ENCODE peak calls at places on chromosomes 16 and 17, in eight cellular contexts. B is tibial nerve, M is vagina, F is stomach, O is astrocyte of the spinal cord, P is breast epithelium, U is cardiac muscle cell, X is HFFc6. T is an unnamed sample.

GRCh38 chr16:72987480-72987901 is 60.4 kb downstream of the ZFHX3 start:
- DNase-seq in B (no peak), M (no peak), F (no peak), O (no peak), P (peak), U (no peak), X (no peak), T (no peak)

GRCh38 chr16:67782567-67783352 is 23.6 kb downstream of the RANBP10 start:
- DNase-seq in B (no peak), M (no peak), F (no peak), O (no peak), P (no peak), U (peak), X (no peak), T (no peak)

GRCh38 chr17:62800580-62800979 is 7.5 kb downstream of the MARCHF10 start:
- DNase-seq in B (no peak), M (no peak), F (peak), O (peak), P (no peak), U (no peak), X (peak), T (no peak)

GRCh38 chr16:1057252-1057932 is 15.2 kb upstream of the SSTR5 start:
- DNase-seq in B (no peak), M (no peak), F (peak), O (no peak), P (no peak), U (peak), X (no peak), T (peak)

GRCh38 chr17:52235416-52235960 is 77.0 kb upstream of the CA10 start:
- DNase-seq in B (no peak), M (no peak), F (no peak), O (no peak), P (no peak), U (no peak), X (no peak), T (no peak)

GRCh38 chr16:56547120-56547948 is 17.5 kb upstream of the MT4 start:
- DNase-seq in B (no peak), M (no peak), F (no peak), O (peak), P (no peak), U (peak), X (peak), T (no peak)

GRCh38 chr16:86398201-86398600 is 112.1 kb upstream of the FOXF1 start:
- DNase-seq in B (no peak), M (no peak), F (no peak), O (no peak), P (no peak), U (no peak), X (no peak), T (no peak)

GRCh38 chr16:88824256-88825077 is 12.7 kb upstream of the APRT start:
- DNase-seq in B (no peak), M (no peak), F (no peak), O (no peak), P (no peak), U (peak), X (no peak), T (no peak)

GRCh38 chr17:48472485-48473281 is 42.7 kb upstream of the SKAP1 start:
- DNase-seq in B (no peak), M (no peak), F (no peak), O (peak), P (no peak), U (peak), X (peak), T (no peak)

GRCh38 chr17:74305865-74306654 is 20.0 kb upstream of the KIF19 start:
- DNase-seq in B (no peak), M (no peak), F (no peak), O (no peak), P (no peak), U (no peak), X (no peak), T (no peak)

GRCh38 chr16:23729503-23730424 is 16.7 kb upstream of the ERN2 start:
- DNase-seq in B (no peak), M (no peak), F (peak), O (peak), P (no peak), U (no peak), X (no peak), T (no peak)

GRCh38 chr17:72496461-72496860 is 375.6 kb downstream of the SOX9 start:
- DNase-seq in B (no peak), M (no peak), F (no peak), O (peak), P (no peak), U (no peak), X (no peak), T (no peak)

GRCh38 chr17:32483451-32484019 is 3.3 kb upstream of the CDK5R1 start:
- DNase-seq in B (peak), M (no peak), F (peak), O (peak), P (no peak), U (peak), X (peak), T (peak)

GRCh38 chr17:63700528-63701441 is 860 bp upstream of the LIMD2 start:
- DNase-seq in B (no peak), M (no peak), F (peak), O (peak), P (no peak), U (peak), X (no peak), T (no peak)

GRCh38 chr16:81366316-81366932 is 51.7 kb downstream of the GAN start:
- DNase-seq in B (no peak), M (no peak), F (no peak), O (peak), P (no peak), U (peak), X (peak), T (no peak)

DNA sequence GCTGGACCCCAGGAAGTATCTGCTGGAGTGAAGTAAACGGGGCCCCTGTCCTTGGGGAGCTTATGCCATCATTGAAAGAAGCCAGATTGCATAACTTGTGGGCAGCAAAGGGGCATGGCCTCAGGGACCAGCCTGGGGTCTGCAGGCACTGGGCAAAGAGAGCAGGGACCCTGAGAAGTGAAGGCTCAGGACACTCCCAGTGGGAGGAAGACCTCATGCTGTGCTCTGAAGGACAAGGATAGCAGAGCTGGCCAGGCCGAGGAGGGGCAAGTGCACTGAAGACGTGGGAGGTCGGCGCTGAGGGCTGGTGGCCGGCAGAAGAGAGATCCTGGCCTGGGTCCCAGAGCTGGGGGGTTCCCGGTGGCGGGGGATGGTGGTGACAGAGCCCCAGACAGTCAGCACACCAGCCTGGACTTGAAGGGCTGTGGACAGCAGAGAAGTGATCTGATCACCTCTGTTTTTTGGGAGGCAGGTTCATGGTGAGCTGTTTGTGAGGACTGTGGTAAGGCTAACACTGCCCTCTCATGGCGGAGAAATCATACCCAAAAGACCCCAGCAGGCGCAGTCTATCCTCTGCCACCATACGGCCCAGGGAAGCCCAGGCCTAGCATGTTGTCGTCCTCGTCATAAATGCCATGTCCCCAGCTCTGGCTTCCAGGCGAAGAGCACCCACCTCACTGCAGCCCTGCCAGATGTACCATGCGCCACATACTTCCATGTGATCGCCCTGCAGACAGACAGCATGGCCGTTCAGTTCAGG is 7.1 kb upstream of the CNP start:
- DNase-seq in B (no peak), M (no peak), F (no peak), O (peak), P (no peak), U (peak), X (peak), T (peak)
- TF ChIP-seq CTCF in B (peak), M (no peak), F (no peak), O (peak), P (peak), U (peak), X (peak), T (peak)

GRCh38 chr17:16945513-16946201 is 26.3 kb downstream of the TNFRSF13B start:
- DNase-seq in B (no peak), M (no peak), F (peak), O (no peak), P (no peak), U (peak), X (no peak), T (no peak)
- TF ChIP-seq CTCF in B (no peak), M (no peak), F (no peak), O (peak), P (no peak), U (no peak), X (no peak), T (no peak)

GRCh38 chr16:82631701-82632685 is 5.2 kb downstream of the CDH13 start:
- DNase-seq in B (no peak), M (no peak), F (no peak), O (no peak), P (no peak), U (no peak), X (no peak), T (no peak)
- TF ChIP-seq CTCF in B (no peak), M (no peak), F (no peak), O (peak), P (no peak), U (peak), X (peak), T (no peak)

GRCh38 chr17:3335876-3336275 is 37.7 kb upstream of the OR3A1 start:
- DNase-seq in B (no peak), M (no peak), F (no peak), O (no peak), P (no peak), U (no peak), X (no peak), T (no peak)
- TF ChIP-seq CTCF in B (no peak), M (no peak), F (no peak), O (no peak), P (no peak), U (no peak), X (peak), T (no peak)

DNA sequence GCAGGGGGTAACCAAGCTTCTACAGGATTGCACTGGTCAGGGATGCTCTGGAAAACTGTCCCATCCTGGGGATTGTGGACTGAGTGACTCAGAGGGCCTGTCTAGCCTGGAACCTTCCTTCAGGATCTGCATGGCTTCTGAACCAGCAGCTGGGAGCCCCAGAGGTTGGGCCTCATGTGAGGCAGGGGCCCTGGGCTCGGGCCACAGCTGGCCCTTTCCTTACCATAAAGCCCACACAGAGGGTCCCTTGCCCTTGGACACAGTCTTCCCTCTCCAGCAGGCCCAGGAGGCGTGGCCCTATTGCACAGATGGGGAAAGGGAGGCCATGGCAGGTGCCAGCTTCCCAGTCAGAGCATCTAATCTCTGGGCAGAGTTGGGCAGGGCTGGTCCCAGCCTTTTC is 30.5 kb downstream of the ADCY7 start:
- DNase-seq in B (no peak), M (no peak), F (no peak), O (no peak), P (no peak), U (no peak), X (no peak), T (no peak)
- TF ChIP-seq CTCF in B (no peak), M (no peak), F (no peak), O (no peak), P (no peak), U (no peak), X (no peak), T (no peak)

GRCh38 chr17:78351449-78352006 is 8.3 kb downstream of the SOCS3 start:
- DNase-seq in B (peak), M (no peak), F (peak), O (peak), P (peak), U (peak), X (peak), T (no peak)

GRCh38 chr17:78347453-78347852 is 12.4 kb downstream of the SOCS3 start:
- DNase-seq in B (no peak), M (no peak), F (no peak), O (no peak), P (no peak), U (no peak), X (no peak), T (no peak)

GRCh38 chr17:78346605-78347250 is 13.1 kb downstream of the SOCS3 start:
- DNase-seq in B (no peak), M (no peak), F (no peak), O (no peak), P (no peak), U (no peak), X (peak), T (no peak)

GRCh38 chr17:78348055-78348745 is 11.7 kb downstream of the SOCS3 start:
- DNase-seq in B (no peak), M (no peak), F (no peak), O (no peak), P (no peak), U (no peak), X (no peak), T (no peak)

GRCh38 chr17:78349831-78350631 is 9.8 kb downstream of the SOCS3 start:
- DNase-seq in B (no peak), M (no peak), F (no peak), O (no peak), P (no peak), U (no peak), X (no peak), T (no peak)
- TF ChIP-seq CTCF in B (no peak), M (no peak), F (no peak), O (no peak), P (no peak), U (no peak), X (peak), T (no peak)

GRCh38 chr16:89827383-89828198 is 684 bp upstream of the SPIRE2 start:
- DNase-seq in B (no peak), M (no peak), F (peak), O (peak), P (peak), U (peak), X (peak), T (no peak)

GRCh38 chr16:89828870-89829629 is 775 bp downstream of the SPIRE2 start:
- DNase-seq in B (no peak), M (no peak), F (no peak), O (no peak), P (no peak), U (no peak), X (no peak), T (no peak)

GRCh38 chr16:89829630-89830437 is 1.6 kb downstream of the SPIRE2 start:
- DNase-seq in B (no peak), M (no peak), F (no peak), O (no peak), P (no peak), U (no peak), X (no peak), T (no peak)

GRCh38 chr16:89828199-89828869 is at the start of gene SPIRE2:
- DNase-seq in B (no peak), M (no peak), F (peak), O (peak), P (peak), U (peak), X (peak), T (no peak)

DNA sequence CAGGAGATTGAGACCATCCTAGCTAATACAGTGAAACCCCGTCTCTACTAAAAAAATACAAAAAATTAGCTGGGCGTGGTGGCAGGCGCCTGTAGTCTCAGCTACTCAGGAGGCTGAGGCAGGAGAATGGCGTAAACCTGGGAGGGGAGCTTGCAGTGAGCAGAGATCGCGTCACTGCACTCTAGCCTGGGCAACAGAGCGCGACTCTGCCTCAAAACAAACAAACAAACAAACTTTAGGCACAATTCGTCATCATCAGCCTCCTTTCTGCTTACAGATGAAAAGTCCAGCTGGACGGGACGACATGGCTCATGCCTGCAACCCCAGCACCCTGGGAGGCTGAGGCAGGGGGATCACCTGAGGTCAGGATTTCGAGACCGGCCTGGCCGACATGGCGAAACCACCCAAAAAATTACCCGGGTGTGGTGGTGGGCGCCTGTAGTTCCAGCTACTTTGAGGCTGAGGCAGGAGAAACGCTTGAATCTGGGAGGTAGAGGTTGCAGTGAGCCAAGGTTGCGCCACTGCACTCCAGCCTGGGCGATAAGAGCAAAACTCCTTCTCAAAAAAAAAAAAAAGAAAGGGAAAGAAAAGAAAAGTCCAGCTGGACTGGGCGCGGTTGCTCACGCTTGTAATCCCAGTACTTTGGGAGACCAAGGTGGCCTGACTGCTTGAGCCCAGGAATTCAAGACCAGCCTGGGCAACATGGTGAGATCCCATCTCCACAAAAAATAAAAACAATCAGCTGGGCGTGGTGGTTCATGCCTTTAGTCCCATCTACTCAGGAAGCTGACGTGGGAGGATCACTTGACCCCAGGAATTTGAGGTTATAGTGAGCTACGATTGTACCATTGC is 1.5 kb upstream of the SPIRE2 start:
- DNase-seq in B (no peak), M (no peak), F (peak), O (no peak), P (no peak), U (no peak), X (no peak), T (no peak)
- TF ChIP-seq CTCF in B (no peak), M (no peak), F (no peak), O (no peak), P (no peak), U (no peak), X (no peak), T (no peak)

GRCh38 chr16:85077039-85077438 is 35.2 kb downstream of the CIBAR2 start:
- DNase-seq in B (no peak), M (no peak), F (no peak), O (no peak), P (no peak), U (no peak), X (no peak), T (no peak)
- TF ChIP-seq CTCF in B (no peak), M (no peak), F (no peak), O (no peak), P (no peak), U (no peak), X (no peak), T (no peak)

GRCh38 chr16:53545433-53545832 is 42.4 kb upstream of the AKTIP start:
- DNase-seq in B (no peak), M (no peak), F (no peak), O (no peak), P (no peak), U (no peak), X (no peak), T (no peak)

GRCh38 chr16:53549970-53550406 is 47.0 kb upstream of the AKTIP start:
- DNase-seq in B (no peak), M (no peak), F (peak), O (peak), P (peak), U (peak), X (peak), T (peak)

GRCh38 chr16:53541326-53541725 is 38.3 kb upstream of the AKTIP start:
- DNase-seq in B (no peak), M (no peak), F (no peak), O (peak), P (no peak), U (no peak), X (no peak), T (no peak)

GRCh38 chr16:53542283-53542682 is 39.3 kb upstream of the AKTIP start:
- DNase-seq in B (no peak), M (no peak), F (no peak), O (no peak), P (no peak), U (no peak), X (no peak), T (no peak)

DNA sequence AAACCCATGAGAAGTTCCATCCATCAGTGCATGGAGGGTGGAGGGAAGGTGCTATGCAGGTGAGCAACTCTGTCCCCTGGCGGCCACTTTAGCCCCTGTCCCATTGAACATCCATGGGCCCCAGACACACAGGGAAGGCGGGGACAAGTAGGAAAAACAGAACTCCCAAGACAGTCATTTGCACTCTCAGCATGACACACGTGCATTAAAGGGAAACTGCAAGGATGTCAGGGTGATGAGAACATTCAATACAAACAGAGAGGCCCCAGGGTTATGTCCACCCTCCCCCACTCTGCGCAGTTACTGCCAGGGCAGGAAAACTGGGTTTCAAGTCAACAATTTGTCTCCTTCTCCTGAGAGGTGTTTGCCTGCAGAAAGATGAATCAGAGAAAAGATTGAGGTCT is 44.0 kb upstream of the AKTIP start:
- DNase-seq in B (no peak), M (no peak), F (no peak), O (peak), P (peak), U (peak), X (no peak), T (no peak)
- TF ChIP-seq CTCF in B (no peak), M (no peak), F (no peak), O (peak), P (peak), U (peak), X (peak), T (peak)

GRCh38 chr17:38864636-38865398 is 5.0 kb upstream of the LASP1 start:
- DNase-seq in B (no peak), M (no peak), F (no peak), O (peak), P (no peak), U (peak), X (no peak), T (no peak)
- TF ChIP-seq CTCF in B (no peak), M (no peak), F (no peak), O (peak), P (no peak), U (peak), X (peak), T (peak)

T was measured in D721Med.